ENCODE peak calls at places on chromosomes 5 and 9, in four cellular contexts. One of them, this sample, is unnamed.

GRCh38 chr5:127776477-127776876 is 73.3 kb downstream of the CCDC192 start:
- DNase-seq in GM23248: no peak
- DNase-seq in fibroblast of lung: no peak
- DNase-seq in PC-3: no peak
- DNase-seq in this sample: no peak

GRCh38 chr5:73266309-73266708 is 93.3 kb downstream of the TMEM174 start:
- DNase-seq in GM23248: peak
- DNase-seq in fibroblast of lung: peak
- DNase-seq in PC-3: no peak
- DNase-seq in this sample: no peak

GRCh38 chr5:56733580-56733979 is 81.8 kb upstream of the MAP3K1 start:
- DNase-seq in GM23248: no peak
- DNase-seq in fibroblast of lung: no peak
- DNase-seq in PC-3: peak
- DNase-seq in this sample: no peak

GRCh38 chr9:92439921-92440750 is 15.9 kb upstream of the OMD start:
- DNase-seq in GM23248: peak
- DNase-seq in fibroblast of lung: peak
- DNase-seq in PC-3: peak
- DNase-seq in this sample: peak

GRCh38 chr5:59034498-59035186 is 451.8 kb downstream of the RAB3C start:
- DNase-seq in GM23248: peak
- DNase-seq in fibroblast of lung: peak
- DNase-seq in PC-3: peak
- DNase-seq in this sample: peak

GRCh38 chr5:115379622-115380344 is 83.3 kb upstream of the CCDC112 start:
- DNase-seq in GM23248: no peak
- DNase-seq in fibroblast of lung: peak
- DNase-seq in PC-3: peak
- DNase-seq in this sample: no peak

GRCh38 chr5:138354926-138355378 is 2.5 kb downstream of the KDM3B start:
- DNase-seq in GM23248: peak
- DNase-seq in fibroblast of lung: peak
- DNase-seq in PC-3: peak
- DNase-seq in this sample: peak

GRCh38 chr5:75037106-75037505 is 15.3 kb downstream of the GCNT4 start:
- DNase-seq in GM23248: peak
- DNase-seq in fibroblast of lung: peak
- DNase-seq in PC-3: peak
- DNase-seq in this sample: peak

GRCh38 chr9:134664446-134664845 is 22.8 kb downstream of the COL5A1 start:
- DNase-seq in GM23248: no peak
- DNase-seq in fibroblast of lung: no peak
- DNase-seq in PC-3: no peak
- DNase-seq in this sample: no peak

GRCh38 chr9:132486706-132487350 is 76.8 kb downstream of the CFAP77 start:
- DNase-seq in GM23248: no peak
- DNase-seq in fibroblast of lung: no peak
- DNase-seq in PC-3: no peak
- DNase-seq in this sample: no peak

GRCh38 chr9:68447611-68448010 is 91.2 kb downstream of the PGM5 start:
- DNase-seq in GM23248: no peak
- DNase-seq in fibroblast of lung: no peak
- DNase-seq in PC-3: no peak
- DNase-seq in this sample: no peak

GRCh38 chr5:134649163-134649916 is 755 bp downstream of the SEC24A start:
- DNase-seq in GM23248: peak
- DNase-seq in fibroblast of lung: no peak
- DNase-seq in PC-3: no peak
- DNase-seq in this sample: peak

GRCh38 chr9:136353757-136354488 is 9.6 kb downstream of the DNLZ start:
- DNase-seq in GM23248: no peak
- DNase-seq in fibroblast of lung: no peak
- DNase-seq in PC-3: no peak
- DNase-seq in this sample: peak

GRCh38 chr9:13800776-13801175 is 513.2 kb downstream of the NFIB start:
- DNase-seq in GM23248: no peak
- DNase-seq in fibroblast of lung: no peak
- DNase-seq in PC-3: no peak
- DNase-seq in this sample: no peak

GRCh38 chr5:172439785-172440480 is 14.4 kb downstream of the SH3PXD2B start:
- DNase-seq in GM23248: no peak
- DNase-seq in fibroblast of lung: no peak
- DNase-seq in PC-3: no peak
- DNase-seq in this sample: no peak

GRCh38 chr5:172436874-172437369 is 17.4 kb downstream of the SH3PXD2B start:
- DNase-seq in GM23248: no peak
- DNase-seq in fibroblast of lung: no peak
- DNase-seq in PC-3: no peak
- DNase-seq in this sample: no peak

GRCh38 chr5:172437445-172438303 is 16.7 kb downstream of the SH3PXD2B start:
- DNase-seq in GM23248: peak
- DNase-seq in fibroblast of lung: peak
- DNase-seq in PC-3: peak
- DNase-seq in this sample: peak

GRCh38 chr5:172436078-172436873 is 18.0 kb downstream of the SH3PXD2B start:
- DNase-seq in GM23248: no peak
- DNase-seq in fibroblast of lung: no peak
- DNase-seq in PC-3: no peak
- DNase-seq in this sample: no peak

DNA sequence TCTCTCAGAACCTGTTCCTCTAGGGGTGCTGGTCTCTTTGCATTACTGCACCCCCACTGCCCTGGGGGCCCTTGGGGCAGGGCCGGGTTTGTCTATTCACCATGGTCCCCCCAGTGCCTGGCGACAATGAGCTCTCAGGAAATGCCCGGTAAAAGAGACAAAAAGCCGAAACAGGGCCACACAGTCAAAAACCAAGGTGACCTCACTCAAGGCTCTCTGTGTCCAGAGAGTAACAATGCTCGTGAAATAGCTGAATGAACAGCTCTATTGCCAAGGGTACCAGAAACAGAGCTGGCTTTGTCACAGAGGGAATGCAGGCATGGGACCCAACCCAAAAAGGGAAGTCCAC is 16.0 kb downstream of the SH3PXD2B start:
- DNase-seq in GM23248: peak
- DNase-seq in fibroblast of lung: no peak
- DNase-seq in PC-3: no peak
- DNase-seq in this sample: no peak
- H3K9ac ChIP-seq in GM23248: no peak
- H3K9ac ChIP-seq in fibroblast of lung: no peak
- H3K9ac ChIP-seq in PC-3: no peak
- H3K9ac ChIP-seq in this sample: peak

GRCh38 chr5:14054111-14054854 is 88.9 kb upstream of the TRIO start:
- DNase-seq in GM23248: no peak
- DNase-seq in fibroblast of lung: peak
- DNase-seq in PC-3: no peak
- DNase-seq in this sample: no peak

GRCh38 chr5:14054965-14055963 is 87.9 kb upstream of the TRIO start:
- DNase-seq in GM23248: peak
- DNase-seq in fibroblast of lung: peak
- DNase-seq in PC-3: peak
- DNase-seq in this sample: peak

GRCh38 chr5:14057289-14057688 is 85.9 kb upstream of the TRIO start:
- DNase-seq in GM23248: peak
- DNase-seq in fibroblast of lung: no peak
- DNase-seq in PC-3: no peak
- DNase-seq in this sample: no peak

GRCh38 chr5:14059810-14060209 is 83.3 kb upstream of the TRIO start:
- DNase-seq in GM23248: no peak
- DNase-seq in fibroblast of lung: peak
- DNase-seq in PC-3: peak
- DNase-seq in this sample: no peak

GRCh38 chr5:14056039-14056438 is 87.1 kb upstream of the TRIO start:
- DNase-seq in GM23248: no peak
- DNase-seq in fibroblast of lung: no peak
- DNase-seq in PC-3: no peak
- DNase-seq in this sample: no peak
- H3K4me3 ChIP-seq in GM23248: no peak
- H3K4me3 ChIP-seq in fibroblast of lung: no peak
- H3K4me3 ChIP-seq in PC-3: no peak
- H3K4me3 ChIP-seq in this sample: no peak

DNA sequence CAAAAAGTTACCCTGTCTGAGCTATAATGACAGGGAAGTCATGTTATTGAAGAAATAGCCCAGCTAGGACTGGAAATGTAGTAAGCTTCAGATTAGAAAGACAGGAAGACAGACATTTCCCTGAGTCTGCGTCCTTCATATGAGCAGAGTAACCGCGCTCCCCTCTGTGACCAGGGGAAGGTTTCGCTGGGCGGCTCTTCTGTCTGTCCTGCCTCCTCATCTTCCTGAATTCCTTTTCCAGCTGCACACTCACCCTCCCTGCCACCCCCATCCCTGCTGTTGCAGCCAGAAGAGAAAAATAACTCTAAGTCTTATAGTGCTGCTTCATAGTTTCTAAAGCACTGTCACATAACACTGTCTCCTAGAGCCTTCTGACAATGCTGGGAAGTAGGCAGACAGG is 8.6 kb downstream of the SPARC start:
- DNase-seq in GM23248: peak
- DNase-seq in fibroblast of lung: peak
- DNase-seq in PC-3: no peak
- DNase-seq in this sample: peak
- H3K9ac ChIP-seq in GM23248: peak
- H3K9ac ChIP-seq in fibroblast of lung: no peak
- H3K9ac ChIP-seq in PC-3: no peak
- H3K9ac ChIP-seq in this sample: peak

GRCh38 chr5:179264641-179265528 is 80.4 kb downstream of the ADAMTS2 start:
- DNase-seq in GM23248: no peak
- DNase-seq in fibroblast of lung: no peak
- DNase-seq in PC-3: no peak
- DNase-seq in this sample: no peak
- H3K4me3 ChIP-seq in GM23248: peak
- H3K4me3 ChIP-seq in fibroblast of lung: peak
- H3K4me3 ChIP-seq in PC-3: no peak
- H3K4me3 ChIP-seq in this sample: peak

GRCh38 chr5:161548472-161549094 is 2.1 kb upstream of the GABRB2 start:
- DNase-seq in GM23248: peak
- DNase-seq in fibroblast of lung: no peak
- DNase-seq in PC-3: no peak
- DNase-seq in this sample: no peak
- H3K9ac ChIP-seq in GM23248: no peak
- H3K9ac ChIP-seq in fibroblast of lung: no peak
- H3K9ac ChIP-seq in PC-3: no peak
- H3K9ac ChIP-seq in this sample: no peak

GRCh38 chr5:133471699-133472098 is 140.6 kb downstream of the FSTL4 start:
- DNase-seq in GM23248: no peak
- DNase-seq in fibroblast of lung: no peak
- DNase-seq in PC-3: no peak
- DNase-seq in this sample: no peak

GRCh38 chr5:133475986-133476385 is 136.4 kb downstream of the FSTL4 start:
- DNase-seq in GM23248: peak
- DNase-seq in fibroblast of lung: no peak
- DNase-seq in PC-3: no peak
- DNase-seq in this sample: no peak

GRCh38 chr5:133472829-133473228 is 139.5 kb downstream of the FSTL4 start:
- DNase-seq in GM23248: no peak
- DNase-seq in fibroblast of lung: no peak
- DNase-seq in PC-3: no peak
- DNase-seq in this sample: no peak

GRCh38 chr5:133474851-133475590 is 137.3 kb downstream of the FSTL4 start:
- DNase-seq in GM23248: no peak
- DNase-seq in fibroblast of lung: no peak
- DNase-seq in PC-3: no peak
- DNase-seq in this sample: no peak

DNA sequence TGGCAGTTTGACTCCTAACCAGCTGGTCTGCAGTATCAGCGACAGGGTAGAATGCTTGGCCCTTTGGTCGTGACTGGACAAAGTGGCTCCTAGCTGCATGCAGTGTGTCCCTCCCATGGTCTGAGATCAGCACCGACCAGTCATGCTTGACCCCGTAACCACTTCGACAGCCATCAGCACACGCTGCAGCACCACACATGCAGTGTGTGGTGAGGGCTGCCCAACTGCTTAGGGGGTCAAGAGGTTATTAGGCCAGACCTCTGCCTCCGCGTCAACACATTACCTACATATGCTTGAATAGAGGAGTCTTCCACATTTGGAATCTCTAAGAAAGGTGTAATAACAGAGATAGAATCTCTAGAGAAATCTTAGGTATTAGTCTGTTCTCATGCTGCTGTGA is 139.1 kb downstream of the FSTL4 start:
- DNase-seq in GM23248: no peak
- DNase-seq in fibroblast of lung: no peak
- DNase-seq in PC-3: no peak
- DNase-seq in this sample: no peak
- H3K4me3 ChIP-seq in GM23248: no peak
- H3K4me3 ChIP-seq in fibroblast of lung: no peak
- H3K4me3 ChIP-seq in PC-3: no peak
- H3K4me3 ChIP-seq in this sample: no peak

This sample was measured in adipocyte.